ENCODE peak calls at places on chromosomes 16 and 17, in five cellular contexts. A is HEK293T, C is K562, G is HepG2, X is SK-N-SH. W is an unnamed sample.

GRCh38 chr16:80449332-80449731 is 91.5 kb upstream of the DYNLRB2 start:
- DNase-seq in A (no peak), C (no peak), G (no peak), X (no peak), W (no peak)

GRCh38 chr17:62075308-62075815 is 10.3 kb upstream of the MED13 start:
- DNase-seq in A (no peak), C (no peak), G (no peak), X (no peak), W (no peak)

GRCh38 chr17:81570896-81571453 is 18.8 kb upstream of the FAAP100 start:
- DNase-seq in A (no peak), C (no peak), G (no peak), X (no peak), W (no peak)

GRCh38 chr17:32998893-32999240 is 7.2 kb downstream of the SPACA3 start:
- DNase-seq in A (no peak), C (no peak), G (no peak), X (no peak), W (no peak)

GRCh38 chr16:89274561-89275283 is 57.2 kb downstream of the ZNF778 start:
- DNase-seq in A (no peak), C (no peak), G (no peak), X (no peak), W (no peak)

GRCh38 chr17:50107790-50108414 is 12.8 kb downstream of the PDK2 start:
- DNase-seq in A (no peak), C (no peak), G (no peak), X (no peak), W (no peak)

GRCh38 chr17:61470530-61471136 is 18.4 kb downstream of the TBX4 start:
- DNase-seq in A (no peak), C (no peak), G (no peak), X (no peak), W (no peak)

GRCh38 chr16:1005286-1005685 is 23.7 kb downstream of the SOX8 start:
- DNase-seq in A (no peak), C (no peak), G (no peak), X (no peak), W (no peak)

GRCh38 chr16:1823821-1824220 is 2.8 kb downstream of the HAGH start:
- DNase-seq in A (no peak), C (peak), G (peak), X (no peak), W (no peak)

GRCh38 chr17:65656390-65657250 is 95.2 kb upstream of the AXIN2 start:
- DNase-seq in A (no peak), C (no peak), G (peak), X (no peak), W (peak)

GRCh38 chr16:68227183-68227793 is 8.6 kb downstream of the ESRP2 start:
- DNase-seq in A (no peak), C (no peak), G (no peak), X (peak), W (peak)

GRCh38 chr17:18960803-18961511 is 9.0 kb downstream of the SLC5A10 start:
- DNase-seq in A (peak), C (peak), G (peak), X (peak), W (peak)

GRCh38 chr16:20875358-20875656 is 24.9 kb downstream of the DCUN1D3 start:
- DNase-seq in A (no peak), C (no peak), G (no peak), X (no peak), W (no peak)

GRCh38 chr17:71118039-71118438 is 948.7 kb downstream of the KCNJ2 start:
- DNase-seq in A (peak), C (no peak), G (no peak), X (peak), W (no peak)

GRCh38 chr17:49987681-49988441 is 7.2 kb downstream of the DLX3 start:
- DNase-seq in A (no peak), C (no peak), G (no peak), X (peak), W (no peak)

GRCh38 chr16:79411357-79411756 is 189.2 kb downstream of the MAF start:
- DNase-seq in A (no peak), C (no peak), G (no peak), X (no peak), W (no peak)

GRCh38 chr17:27609606-27610303 is 21.2 kb upstream of the LGALS9 start:
- DNase-seq in A (peak), C (no peak), G (peak), X (peak), W (no peak)

GRCh38 chr16:28846080-28846932 is at the start of gene TUFM:
- DNase-seq in A (peak), C (peak), G (peak), X (peak), W (peak)

GRCh38 chr16:69906838-69907301 is 44.3 kb upstream of the CLEC18A start:
- DNase-seq in A (no peak), C (no peak), G (no peak), X (no peak), W (no peak)

GRCh38 chr16:2831203-2831602 is 1.1 kb downstream of the ZG16B start:
- DNase-seq in A (no peak), C (no peak), G (no peak), X (no peak), W (no peak)

GRCh38 chr16:87953308-87954208 is 2.3 kb downstream of the BANP start:
- DNase-seq in A (no peak), C (no peak), G (no peak), X (no peak), W (no peak)

GRCh38 chr16:77898671-77899211 is 110.4 kb downstream of the VAT1L start:
- DNase-seq in A (no peak), C (no peak), G (no peak), X (no peak), W (no peak)

GRCh38 chr16:71863995-71864394 is 18.2 kb downstream of the ATXN1L start:
- DNase-seq in A (no peak), C (no peak), G (no peak), X (no peak), W (no peak)

DNA sequence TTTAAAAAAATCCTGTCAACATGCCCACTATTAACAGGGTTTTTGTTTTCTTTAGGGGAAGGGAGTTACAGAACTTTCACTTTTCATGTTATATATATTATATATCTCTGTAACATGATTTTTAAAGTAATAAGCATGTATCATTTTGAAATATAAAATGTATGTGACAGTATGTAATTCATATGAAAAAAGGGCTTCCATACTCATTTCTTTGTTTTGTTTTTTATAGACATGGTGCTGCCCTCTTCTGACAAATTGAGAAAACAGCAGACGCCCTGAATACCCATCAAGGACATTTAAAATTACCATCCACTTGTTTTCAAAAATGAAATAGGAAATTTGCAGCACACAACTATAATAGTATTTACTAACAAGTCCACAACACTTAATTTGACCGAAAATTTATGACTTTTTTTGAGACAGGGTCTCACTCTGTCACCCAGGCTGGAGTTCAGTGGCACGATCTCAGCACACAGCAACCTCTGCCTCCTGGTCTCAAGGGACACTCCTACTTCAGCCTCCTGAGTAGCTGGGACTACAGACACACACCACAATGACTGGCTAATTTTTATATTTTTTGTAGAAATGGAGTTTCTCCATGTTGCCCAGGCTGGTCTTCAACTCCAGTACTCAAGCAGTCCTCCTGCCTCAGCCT is 30.4 kb downstream of the CFDP1 start:
- DNase-seq in A (peak), C (peak), G (peak), X (peak), W (no peak)
- TF ChIP-seq FOXM1 in A (no peak), C (no peak), G (no peak), X (no peak), W (no peak)

GRCh38 chr16:49335828-49336227 is 37.8 kb upstream of the C16orf78 start:
- DNase-seq in A (no peak), C (no peak), G (no peak), X (no peak), W (no peak)
- TF ChIP-seq FOXM1 in A (no peak), C (no peak), G (no peak), X (no peak), W (no peak)

DNA sequence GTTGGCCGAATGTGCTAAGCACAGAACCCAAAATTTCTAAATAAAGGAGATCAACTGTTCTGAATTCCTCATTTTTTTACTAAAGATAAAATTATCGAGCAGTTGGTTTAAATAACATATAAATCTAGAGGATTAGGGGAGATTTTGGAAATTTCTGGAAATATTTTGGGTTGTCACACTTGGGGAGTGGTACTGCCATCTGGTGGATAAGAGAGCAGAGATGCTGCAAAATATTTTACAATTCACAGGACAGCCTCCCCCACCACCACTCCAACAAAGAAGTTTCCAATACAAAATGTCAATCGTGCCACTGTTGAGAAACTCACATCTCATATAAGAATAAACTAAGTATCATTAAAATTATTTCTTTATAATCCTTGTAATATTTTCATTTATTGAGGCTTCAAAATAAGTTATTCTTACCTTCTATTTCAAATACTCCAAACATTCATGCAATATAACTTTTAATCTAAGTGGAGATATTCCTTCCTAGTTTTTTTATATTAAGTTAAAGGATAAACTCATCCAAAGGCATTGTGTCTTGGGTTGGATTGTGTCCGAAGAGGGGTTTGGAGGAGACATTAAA is 17.0 kb upstream of the ABCA8 start:
- DNase-seq in A (peak), C (peak), G (peak), X (peak), W (no peak)
- TF ChIP-seq FOXM1 in A (no peak), C (no peak), G (no peak), X (no peak), W (no peak)

DNA sequence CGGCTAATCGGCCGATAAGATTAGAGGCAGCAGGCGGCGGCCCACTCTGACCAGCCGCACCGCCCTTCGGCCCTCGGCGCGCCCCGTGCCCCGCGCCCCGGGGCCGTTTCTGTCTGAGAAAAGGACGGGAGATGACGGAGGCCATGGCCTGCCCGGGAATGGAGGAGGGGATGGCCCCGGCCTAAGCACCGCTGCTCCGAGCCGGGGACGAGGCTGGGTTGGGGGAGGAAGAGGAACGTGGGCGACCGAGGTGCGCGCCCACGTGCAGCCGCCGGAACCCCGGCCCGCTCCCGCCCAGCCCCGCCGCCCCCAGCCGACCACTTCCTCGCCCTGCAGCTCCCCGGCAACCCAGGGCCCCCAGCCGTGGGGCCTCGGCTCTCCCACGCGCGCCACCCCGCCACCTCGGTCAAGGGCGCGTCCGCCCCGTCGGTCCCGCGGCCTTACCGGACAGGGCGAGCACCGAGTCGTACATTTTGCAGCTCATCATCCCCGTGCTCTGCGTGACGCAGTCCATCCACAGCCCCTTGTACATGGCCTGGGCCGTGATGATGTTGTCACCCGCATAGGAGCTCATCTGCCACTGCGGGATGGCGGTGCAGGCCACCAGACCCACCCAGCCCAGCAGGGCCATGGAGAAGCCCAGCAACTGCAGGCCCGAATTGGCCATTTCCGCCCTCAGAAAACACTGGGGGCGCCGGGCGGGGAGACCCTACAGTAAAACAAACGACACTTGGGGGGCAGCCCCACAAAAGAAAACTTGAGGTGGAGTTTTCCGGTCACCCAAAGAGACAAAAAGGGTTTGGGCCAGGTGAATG is 694 bp downstream of the CLDN7 start:
- DNase-seq in A (no peak), C (no peak), G (no peak), X (peak), W (no peak)
- TF ChIP-seq FOXM1 in A (no peak), C (no peak), G (no peak), X (no peak), W (no peak)

DNA sequence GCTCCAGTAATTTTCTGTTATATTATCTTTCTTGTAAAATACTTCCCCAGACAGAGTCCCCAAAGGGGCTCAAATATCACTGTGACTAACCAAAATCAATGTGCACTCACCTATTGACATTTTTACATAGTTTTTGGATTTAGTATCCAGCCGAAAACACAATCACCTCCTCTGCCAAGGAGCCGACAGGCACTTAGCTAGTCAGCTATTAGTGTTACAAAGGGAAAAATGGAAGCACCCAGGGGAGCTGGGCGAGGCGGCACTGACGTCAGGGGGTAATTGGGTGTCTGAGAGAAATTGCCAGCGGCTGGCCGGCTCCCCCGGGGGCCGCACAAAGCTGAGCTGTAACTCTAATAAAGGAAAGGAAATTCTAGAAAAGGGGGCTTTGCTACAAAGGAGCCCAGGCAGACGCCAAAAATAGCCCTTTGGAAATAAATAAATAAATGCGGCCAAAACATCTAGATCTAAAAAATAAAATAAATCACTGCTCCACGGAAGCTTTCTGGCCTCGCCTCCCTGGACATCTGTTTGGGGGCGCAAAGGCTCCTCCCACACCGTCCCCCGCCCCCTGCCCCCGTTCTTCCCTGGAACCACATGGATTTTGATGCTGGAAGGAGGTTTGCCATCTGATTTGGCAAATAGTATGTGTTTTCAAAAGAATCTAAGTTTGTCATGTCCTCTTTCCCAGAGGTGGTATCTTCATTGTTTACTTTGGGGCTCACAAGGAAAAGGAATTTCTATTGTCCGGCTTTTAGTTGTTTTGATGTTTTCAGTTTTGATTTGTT is 156.8 kb downstream of the ZNF423 start:
- DNase-seq in A (peak), C (no peak), G (no peak), X (no peak), W (no peak)
- TF ChIP-seq FOXM1 in A (no peak), C (no peak), G (no peak), X (no peak), W (no peak)

GRCh38 chr17:72942594-72942993 is 149.9 kb downstream of the SLC39A11 start:
- DNase-seq in A (no peak), C (no peak), G (no peak), X (no peak), W (no peak)
- TF ChIP-seq FOXM1 in A (no peak), C (no peak), G (no peak), X (no peak), W (no peak)

GRCh38 chr17:58334661-58335060 is 6.1 kb upstream of the TSPOAP1 start:
- DNase-seq in A (no peak), C (no peak), G (no peak), X (peak), W (no peak)

GRCh38 chr17:58336456-58337094 is 8.0 kb upstream of the TSPOAP1 start:
- DNase-seq in A (no peak), C (peak), G (no peak), X (peak), W (no peak)

GRCh38 chr17:58335061-58335731 is 6.6 kb upstream of the TSPOAP1 start:
- DNase-seq in A (no peak), C (peak), G (no peak), X (no peak), W (no peak)

GRCh38 chr17:58337126-58337599 is 8.6 kb upstream of the TSPOAP1 start:
- DNase-seq in A (no peak), C (peak), G (no peak), X (peak), W (no peak)

GRCh38 chr17:58335779-58336455 is 7.3 kb upstream of the TSPOAP1 start:
- DNase-seq in A (no peak), C (peak), G (peak), X (peak), W (peak)
- TF ChIP-seq FOXM1 in A (no peak), C (no peak), G (no peak), X (no peak), W (no peak)

GRCh38 chr17:78864117-78864516 is 23.5 kb upstream of the USP36 start:
- DNase-seq in A (no peak), C (no peak), G (no peak), X (no peak), W (no peak)

GRCh38 chr17:78868391-78868790 is 27.8 kb upstream of the USP36 start:
- DNase-seq in A (no peak), C (no peak), G (no peak), X (no peak), W (no peak)

GRCh38 chr17:78862073-78863023 is 21.7 kb upstream of the USP36 start:
- DNase-seq in A (no peak), C (peak), G (peak), X (no peak), W (no peak)

GRCh38 chr17:78861229-78861628 is 20.6 kb upstream of the USP36 start:
- DNase-seq in A (no peak), C (no peak), G (no peak), X (no peak), W (no peak)

DNA sequence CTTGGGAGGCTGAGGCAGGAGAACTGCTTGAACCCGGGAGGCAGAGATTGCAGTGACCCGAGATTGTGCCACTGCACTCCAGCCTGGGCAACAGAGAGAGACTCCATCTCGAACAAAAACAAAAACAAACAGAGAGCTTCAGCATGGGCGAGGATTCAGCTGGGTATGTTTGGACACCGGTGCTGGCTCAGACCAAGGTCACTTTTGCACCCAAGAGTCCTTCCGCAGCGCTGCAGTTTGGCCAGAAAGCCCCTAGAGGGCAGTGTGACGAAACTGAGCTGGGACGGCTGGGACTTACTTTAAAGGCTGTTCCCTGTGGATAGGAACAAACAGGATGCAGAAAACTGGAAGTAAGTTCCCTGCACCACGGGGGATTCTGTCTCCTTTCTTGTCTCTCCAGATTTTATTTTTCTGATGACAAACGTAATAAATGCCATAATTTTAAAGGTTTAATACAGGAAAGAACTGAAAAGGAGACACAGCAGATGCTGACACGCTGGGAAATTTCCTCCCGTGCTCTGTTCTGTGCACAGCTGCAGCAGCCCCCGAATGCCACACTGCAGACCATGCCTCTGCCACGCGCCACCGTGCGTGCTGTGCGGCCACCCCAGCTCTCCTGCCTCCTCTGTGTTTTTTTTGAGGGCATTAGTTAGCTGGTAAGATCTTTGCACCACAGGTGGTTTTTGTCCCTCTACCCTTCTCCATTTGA is 25.2 kb upstream of the USP36 start:
- DNase-seq in A (peak), C (peak), G (peak), X (peak), W (no peak)
- TF ChIP-seq FOXM1 in A (no peak), C (no peak), G (no peak), X (no peak), W (no peak)

GRCh38 chr16:12837344-12837743 is 33.7 kb upstream of the CPPED1 start:
- DNase-seq in A (no peak), C (no peak), G (no peak), X (no peak), W (no peak)

GRCh38 chr16:12829096-12829888 is 25.6 kb upstream of the CPPED1 start:
- DNase-seq in A (no peak), C (no peak), G (no peak), X (no peak), W (no peak)

GRCh38 chr16:12837756-12838155 is 34.1 kb upstream of the CPPED1 start:
- DNase-seq in A (no peak), C (no peak), G (no peak), X (no peak), W (no peak)

DNA sequence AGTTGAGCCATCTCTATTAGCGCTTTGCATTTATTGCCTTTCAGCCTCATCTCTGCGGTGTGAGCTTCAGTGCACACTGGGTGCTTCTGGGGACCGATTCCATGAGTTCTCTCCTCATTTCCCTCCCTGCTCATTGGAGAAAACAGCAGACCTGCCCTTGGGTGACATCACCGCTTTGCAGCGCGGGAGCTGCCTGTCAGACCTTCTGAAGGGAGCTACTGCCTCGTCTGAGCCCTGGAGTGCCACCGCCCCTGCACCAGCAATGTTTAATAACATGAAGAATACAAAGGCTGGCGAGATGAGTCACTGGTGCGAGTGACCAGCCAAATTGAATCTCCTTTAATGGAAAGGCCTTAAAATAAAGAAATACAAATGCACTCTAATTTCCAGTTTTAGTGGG is 30.3 kb upstream of the CPPED1 start:
- DNase-seq in A (peak), C (peak), G (peak), X (peak), W (no peak)
- TF ChIP-seq FOXM1 in A (no peak), C (no peak), G (no peak), X (no peak), W (no peak)

W was measured in GM12878.